ENCODE peak calls at places on chromosomes 13 and 19, in six cellular contexts. S is BJ; U is T-helper 1 cell; I is stimulated activated naive B cell treated with anti-CD40 and anti-IgM and Interleukin-4, amounts not matched to agents 10 μg/mL and 1 μg/mL and 100 μg/mL, for 72 hours; V is AG09319; G is colonic mucosa. X is an unnamed sample.

GRCh38 chr13:100875392-100876043 is 200.9 kb upstream of the TMTC4 start:
- DNase-seq in V (peak), I (no peak), G (no peak), S (peak), U (peak), X (peak)

GRCh38 chr13:25377244-25377962 is 5.6 kb downstream of the ATP8A2 start:
- DNase-seq in G (no peak), S (no peak), V (no peak), U (no peak), I (no peak), X (no peak)

GRCh38 chr13:58455094-58455493 is 823.5 kb downstream of the PCDH17 start:
- DNase-seq in G (no peak), S (no peak), U (no peak), I (no peak), V (no peak), X (no peak)

GRCh38 chr13:65864039-65864438 is 1366.1 kb downstream of the PCDH9 start:
- DNase-seq in S (no peak), G (no peak), V (no peak), U (no peak), I (no peak), X (no peak)

GRCh38 chr13:32426981-32427851 is 714 bp downstream of the N4BP2L1 start:
- DNase-seq in I (peak), S (no peak), U (peak), G (peak), V (no peak), X (no peak)

GRCh38 chr19:35022460-35022859 is 7.8 kb upstream of the SCN1B start:
- DNase-seq in S (no peak), G (no peak), U (no peak), V (no peak), I (no peak), X (no peak)

GRCh38 chr19:44925114-44925891 is 10.9 kb downstream of the APOC1 start:
- DNase-seq in S (no peak), U (no peak), G (peak), V (no peak), I (no peak), X (no peak)

GRCh38 chr13:92135509-92135908 is 737.1 kb downstream of the GPC5 start:
- DNase-seq in U (no peak), G (no peak), S (no peak), V (no peak), I (no peak), X (no peak)

GRCh38 chr19:16372065-16372915 is 47.7 kb downstream of the KLF2 start:
- DNase-seq in U (peak), I (no peak), S (no peak), V (no peak), G (no peak), X (no peak)

GRCh38 chr13:100440756-100441421 is 147.7 kb downstream of the GGACT start:
- DNase-seq in U (no peak), V (no peak), G (no peak), S (peak), I (no peak), X (no peak)

GRCh38 chr19:41192574-41193419 is at the start of gene CYP2S1:
- DNase-seq in G (peak), V (no peak), I (no peak), S (no peak), U (peak), X (no peak)

GRCh38 chr19:11984986-11985385 is 20.1 kb downstream of the ZNF763 start:
- DNase-seq in V (no peak), I (peak), U (no peak), G (no peak), S (no peak), X (no peak)

GRCh38 chr19:5921777-5922176 is 7.7 kb downstream of the CAPS start:
- DNase-seq in I (no peak), U (no peak), V (no peak), G (no peak), S (no peak), X (no peak)